ENCODE peak calls at places on chromosomes 13 and 19, in six cellular contexts. B is SK-N-SH, V is A549, O is HepG2, E is GM12878, I is H1. M is an unnamed sample.

GRCh38 chr19:35081201-35081600 is 34.4 kb upstream of the FXYD3 start:
- DNase-seq in I (no peak), E (no peak), O (no peak), B (no peak), V (no peak), M (no peak)

GRCh38 chr19:49678970-49679831 is 2.1 kb downstream of the PRMT1 start:
- DNase-seq in I (no peak), E (no peak), B (no peak), V (no peak), O (no peak), M (no peak)

GRCh38 chr19:35897706-35898451 is 2.5 kb downstream of the NFKBID start:
- DNase-seq in V (no peak), I (no peak), O (no peak), E (no peak), B (peak), M (no peak)

GRCh38 chr19:30212574-30212973 is 159.6 kb upstream of the ZNF536 start:
- DNase-seq in E (no peak), O (no peak), I (peak), V (no peak), B (no peak), M (no peak)

GRCh38 chr19:49502866-49503581 is 6.8 kb downstream of the RPS11 start:
- DNase-seq in I (no peak), V (peak), E (no peak), B (peak), O (peak), M (peak)

GRCh38 chr19:43634877-43635560 is 4.6 kb downstream of the CADM4 start:
- DNase-seq in O (peak), B (no peak), E (no peak), I (peak), V (no peak), M (peak)

GRCh38 chr13:106535552-106536243 is at the start of gene EFNB2:
- DNase-seq in B (peak), O (peak), E (peak), I (peak), V (peak), M (peak)

GRCh38 chr13:24215732-24216131 is 55.2 kb downstream of the SPATA13 start:
- DNase-seq in V (no peak), I (no peak), E (no peak), B (no peak), O (no peak), M (no peak)

GRCh38 chr13:92573467-92574057 is 653.0 kb upstream of the GPC6 start:
- DNase-seq in B (peak), I (peak), O (peak), E (no peak), V (peak), M (peak)

GRCh38 chr13:21309542-21310172 is 133.2 kb downstream of the MRPL57 start:
- DNase-seq in O (peak), I (no peak), V (no peak), B (no peak), E (no peak), M (no peak)

GRCh38 chr19:54207908-54208783 is 7.5 kb downstream of the RPS9 start:
- DNase-seq in I (peak), E (peak), O (peak), V (peak), B (no peak), M (peak)

GRCh38 chr19:57648336-57649003 is 15.5 kb downstream of the ZNF211 start:
- DNase-seq in I (peak), V (no peak), E (no peak), B (peak), O (no peak), M (no peak)

GRCh38 chr13:33388254-33388998 is 102.9 kb upstream of the STARD13 start:
- DNase-seq in O (no peak), E (no peak), B (no peak), I (no peak), V (peak), M (no peak)

GRCh38 chr19:19053508-19054314 is 10.1 kb upstream of the SLC25A42 start:
- DNase-seq in O (peak), B (peak), E (no peak), I (peak), V (peak), M (peak)

GRCh38 chr19:28899703-28900102 is 313.2 kb downstream of the UQCRFS1 start:
- DNase-seq in V (no peak), B (no peak), I (no peak), O (no peak), E (no peak), M (no peak)

GRCh38 chr19:13506550-13506878 is 235 bp upstream of the CACNA1A start:
- DNase-seq in I (peak), O (no peak), B (no peak), V (no peak), E (no peak), M (no peak)

GRCh38 chr19:56976995-56977906 is 136.7 kb upstream of the PEG3 start:
- DNase-seq in O (peak), B (no peak), I (no peak), V (no peak), E (no peak), M (no peak)

GRCh38 chr19:13843104-13843921 is 33.6 kb upstream of the NANOS3 start:
- DNase-seq in V (peak), E (no peak), I (peak), B (peak), O (no peak), M (no peak)

GRCh38 chr13:63607153-63607552 is 2191.5 kb upstream of the PCDH20 start:
- DNase-seq in V (no peak), I (no peak), O (no peak), B (no peak), E (no peak), M (no peak)

GRCh38 chr13:40667622-40667978 is 1.2 kb upstream of the FOXO1 start:
- DNase-seq in B (no peak), O (no peak), V (no peak), E (no peak), I (peak), M (no peak)

GRCh38 chr13:53622431-53622830 is 593.8 kb downstream of the OLFM4 start:
- DNase-seq in I (no peak), O (no peak), B (no peak), V (no peak), E (no peak), M (no peak)

GRCh38 chr19:11296264-11296663 is 304 bp downstream of the TSPAN16 start:
- DNase-seq in O (no peak), I (no peak), E (no peak), B (no peak), V (no peak), M (no peak)

GRCh38 chr13:42354246-42355117 is 82.5 kb downstream of the AKAP11 start:
- DNase-seq in B (no peak), I (no peak), O (no peak), V (no peak), E (peak), M (no peak)

GRCh38 chr13:101520672-101521071 is 68.2 kb downstream of the ITGBL1 start:
- DNase-seq in V (no peak), E (no peak), I (no peak), B (no peak), O (no peak), M (no peak)

GRCh38 chr13:73879346-73880020 is 254.7 kb downstream of the KLF12 start:
- DNase-seq in B (no peak), I (no peak), E (no peak), V (no peak), O (no peak), M (no peak)

GRCh38 chr13:84255226-84255625 is 373.0 kb upstream of the SLITRK1 start:
- DNase-seq in I (no peak), V (no peak), B (no peak), O (no peak), E (no peak), M (no peak)
- TF ChIP-seq USF2 in I (no peak), V (no peak), B (no peak), O (no peak), E (no peak), M (no peak)

GRCh38 chr19:7829162-7829520 is 877 bp upstream of the EVI5L start:
- DNase-seq in O (no peak), B (no peak), I (no peak), E (no peak), V (no peak), M (no peak)

GRCh38 chr19:7830823-7831222 is 805 bp downstream of the EVI5L start:
- DNase-seq in O (no peak), B (no peak), V (no peak), I (no peak), E (no peak), M (no peak)

GRCh38 chr19:7830272-7830771 is 304 bp downstream of the EVI5L start:
- DNase-seq in V (no peak), E (no peak), B (no peak), I (no peak), O (no peak), M (no peak)

GRCh38 chr19:7831452-7831851 is 1.4 kb downstream of the EVI5L start:
- DNase-seq in B (no peak), E (no peak), I (peak), O (peak), V (peak), M (peak)

DNA sequence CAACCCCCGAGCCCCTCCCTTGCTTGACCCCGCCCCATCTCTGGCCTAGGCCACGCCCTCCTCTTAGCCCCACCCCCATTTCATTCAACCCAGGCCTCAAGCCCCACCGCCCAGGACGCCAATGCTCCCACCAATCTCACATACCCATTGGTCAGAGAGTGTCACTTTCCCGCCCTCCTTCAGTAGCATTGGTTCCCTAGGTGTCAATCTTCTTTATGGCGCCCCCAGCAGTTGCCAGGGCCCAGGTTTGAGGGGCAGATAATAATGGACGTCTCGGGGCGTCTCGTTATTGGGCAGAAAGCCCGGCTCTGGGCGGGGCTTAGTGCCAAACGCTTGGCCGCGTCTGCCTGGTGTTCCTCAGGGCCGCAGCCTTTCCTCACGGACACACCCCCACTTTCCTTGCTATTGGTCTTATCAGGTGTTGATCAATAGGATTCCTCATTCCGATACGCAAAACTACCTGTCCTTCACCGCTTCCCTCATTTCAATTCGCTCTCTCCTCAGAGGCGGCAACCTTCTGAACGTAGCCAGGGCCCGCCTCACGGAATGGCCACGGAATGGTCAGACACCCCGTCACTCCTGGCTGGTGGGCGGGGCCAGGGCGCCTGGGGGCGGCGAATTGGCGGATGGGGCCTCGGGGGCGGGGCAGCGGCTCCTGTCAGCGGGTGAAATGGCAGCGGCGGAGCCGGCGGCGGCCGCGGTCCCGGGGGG is at the start of gene EVI5L:
- DNase-seq in B (peak), V (peak), I (peak), O (peak), E (peak), M (peak)
- TF ChIP-seq EP300 in B (peak), V (no peak), I (no peak), O (no peak), E (no peak), M (no peak)

GRCh38 chr19:6481541-6482342 is at the start of gene DENND1C:
- DNase-seq in E (peak), B (peak), O (peak), V (peak), I (peak), M (peak)
- TF ChIP-seq USF2 in E (no peak), B (no peak), O (no peak), V (no peak), I (no peak), M (no peak)

DNA sequence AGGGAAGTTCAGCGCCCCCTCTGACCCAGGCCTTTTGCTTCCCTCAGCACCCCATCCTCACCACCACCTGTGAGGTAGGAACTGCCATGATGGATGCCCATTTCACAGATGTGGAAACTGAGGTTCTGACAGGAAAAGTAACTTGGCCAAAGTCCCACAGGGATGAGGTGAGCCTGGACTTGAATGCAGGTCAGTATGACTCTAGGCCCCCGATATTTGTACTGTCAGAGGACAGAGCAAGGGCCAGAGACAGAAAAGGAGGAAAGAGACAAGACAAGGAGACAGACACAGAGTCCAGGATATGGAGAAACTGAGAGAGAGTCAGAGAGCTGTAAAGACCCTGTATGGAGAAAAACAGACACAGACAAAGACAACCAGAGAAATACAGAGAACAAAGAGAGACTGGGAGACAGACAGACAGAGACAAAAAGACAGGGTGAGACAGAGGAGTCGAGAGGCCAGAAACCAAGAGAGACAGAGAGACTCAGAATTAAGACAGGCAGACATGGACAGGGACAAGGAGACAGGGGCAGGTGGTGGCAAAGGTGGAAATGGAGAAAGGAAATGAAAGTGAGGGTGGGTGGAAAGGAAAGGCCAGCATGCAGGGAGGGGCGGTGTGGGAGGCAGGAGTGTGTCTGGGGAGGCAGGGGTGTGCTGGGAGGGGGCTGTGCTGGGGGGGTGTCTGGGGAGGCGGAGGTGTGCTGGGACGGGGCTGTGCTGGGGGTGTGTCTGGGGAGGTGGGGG is 5.0 kb downstream of the ERFL start:
- DNase-seq in I (no peak), V (no peak), E (no peak), O (no peak), B (no peak), M (peak)
- TF ChIP-seq EP300 in I (no peak), V (no peak), E (no peak), O (no peak), B (no peak), M (no peak)

GRCh38 chr19:2050349-2050990 is 574 bp downstream of the MKNK2 start:
- DNase-seq in V (no peak), I (no peak), O (no peak), E (no peak), B (peak), M (peak)
- TF ChIP-seq USF2 in V (no peak), I (no peak), O (no peak), E (no peak), B (no peak), M (no peak)

DNA sequence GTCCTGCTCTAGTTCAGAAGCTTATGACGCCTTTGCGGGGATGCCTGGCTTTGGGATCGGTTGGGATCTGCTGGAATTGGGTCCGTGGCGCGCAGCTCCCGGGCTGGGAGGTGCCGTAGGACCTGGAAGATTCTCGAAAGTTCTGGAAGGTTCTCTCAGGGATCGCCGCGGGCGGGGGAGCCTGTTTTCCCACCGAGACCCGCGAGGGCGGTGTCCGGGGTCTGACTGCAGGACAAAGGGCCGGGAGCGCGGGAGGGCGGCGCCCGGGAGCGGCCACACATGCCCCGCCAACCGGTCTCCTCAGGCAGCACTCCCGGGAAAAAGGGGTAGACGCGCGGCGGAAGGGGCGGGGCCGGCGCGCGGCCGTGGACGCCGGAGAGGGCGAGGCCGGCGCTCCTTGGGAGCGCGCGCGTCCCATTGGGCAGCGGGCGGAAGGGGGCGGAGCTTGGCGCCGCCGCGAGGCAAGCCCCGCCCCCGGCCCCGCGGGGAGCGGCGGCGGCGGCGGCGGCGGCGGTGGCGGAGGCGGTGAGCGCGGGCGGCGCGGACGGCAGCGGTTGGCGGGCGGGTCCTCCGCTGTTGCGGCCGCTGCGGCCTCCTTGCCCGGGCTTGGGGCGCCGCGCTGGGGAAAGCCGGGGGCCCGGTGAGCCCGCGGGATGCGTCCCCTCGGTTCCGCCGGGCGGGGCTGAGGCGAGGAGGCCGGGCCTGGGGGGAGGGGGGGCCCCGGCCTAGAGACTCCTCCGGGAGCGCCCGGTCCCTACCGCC is 29.0 kb upstream of the NDUFS7 start:
- DNase-seq in O (peak), V (peak), B (peak), I (peak), E (no peak), M (peak)
- TF ChIP-seq EP300 in O (no peak), V (no peak), B (peak), I (no peak), E (no peak), M (peak)

DNA sequence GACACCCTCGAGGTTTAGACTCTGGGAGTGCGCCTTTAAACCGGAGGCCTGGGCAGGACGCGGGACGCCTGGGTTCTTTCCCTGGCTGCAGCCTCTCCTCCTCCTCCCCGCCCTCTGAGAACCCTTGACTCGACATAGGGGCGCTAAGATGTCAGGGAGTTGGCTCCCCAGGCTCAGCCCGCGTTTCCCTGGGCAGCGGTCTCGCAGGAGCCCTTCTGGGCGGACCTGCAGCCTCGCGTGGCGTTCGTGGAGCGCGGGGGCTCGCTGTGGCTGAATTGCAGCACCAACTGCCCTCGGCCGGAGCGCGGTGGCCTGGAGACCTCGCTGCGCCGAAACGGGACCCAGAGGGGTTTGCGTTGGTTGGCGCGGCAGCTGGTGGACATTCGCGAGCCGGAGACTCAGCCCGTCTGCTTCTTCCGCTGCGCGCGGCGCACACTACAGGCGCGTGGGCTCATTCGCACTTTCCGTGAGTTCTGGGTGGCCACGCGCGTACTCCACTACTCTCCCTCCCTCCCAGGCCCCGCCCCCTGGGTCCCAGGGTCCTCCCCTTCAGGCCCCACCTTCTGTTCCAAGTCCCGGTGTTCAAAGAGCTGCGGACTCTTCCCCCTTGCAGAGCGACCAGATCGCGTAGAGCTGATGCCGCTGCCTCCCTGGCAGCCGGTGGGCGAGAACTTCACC is 1.3 kb downstream of the ICAM5 start:
- DNase-seq in V (peak), E (no peak), I (peak), O (peak), B (peak), M (peak)
- TF ChIP-seq USF2 in V (no peak), E (no peak), I (no peak), O (no peak), B (no peak), M (no peak)

DNA sequence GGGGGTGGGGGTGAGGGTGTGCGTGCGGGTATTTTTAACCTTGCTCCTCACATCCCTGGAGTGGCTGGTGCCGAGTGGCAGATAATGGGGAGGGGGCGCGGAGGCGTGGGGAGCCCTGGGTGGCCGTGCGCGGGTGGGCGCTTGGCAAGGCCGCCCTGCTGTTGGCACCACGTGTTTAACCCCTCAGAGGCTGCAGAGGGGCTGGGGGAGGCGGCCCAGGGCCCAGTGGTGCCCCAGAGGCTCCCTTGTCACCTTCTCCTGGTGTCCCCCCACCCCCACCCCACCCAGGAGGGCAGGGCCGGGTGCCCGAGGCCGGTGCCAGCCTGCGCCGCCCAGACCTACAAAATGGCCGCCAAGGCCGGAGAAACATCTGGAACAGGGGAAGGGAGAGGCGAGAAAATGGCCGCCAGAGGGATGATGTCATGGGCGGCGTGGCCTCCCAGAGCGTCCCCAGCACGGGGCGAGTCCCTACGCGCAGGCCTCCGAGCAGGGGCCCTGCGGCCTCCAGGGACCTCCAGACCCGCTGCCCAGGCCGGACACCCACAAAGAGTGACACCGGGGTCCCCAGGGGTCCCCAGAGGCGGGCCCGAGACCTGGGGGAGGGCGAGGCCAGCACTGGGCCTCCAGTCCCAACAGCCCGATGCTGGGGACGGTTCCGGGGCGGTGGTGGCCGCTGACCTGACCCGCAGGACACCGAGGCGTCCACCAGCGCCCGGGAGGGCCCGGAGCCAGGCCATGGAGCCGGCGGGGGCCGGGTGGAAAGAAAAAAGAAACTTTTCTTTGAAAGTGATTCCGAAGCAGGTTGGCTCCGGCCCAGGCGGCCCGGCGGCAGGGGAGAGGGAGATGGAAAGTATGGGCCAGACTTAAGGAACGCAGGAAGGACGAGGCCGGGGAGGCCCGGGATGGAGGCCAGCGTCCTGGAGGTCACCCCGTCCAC is 38.2 kb downstream of the NFIC start:
- DNase-seq in O (no peak), B (peak), I (no peak), E (no peak), V (no peak), M (no peak)
- TF ChIP-seq EP300 in O (no peak), B (no peak), I (no peak), E (no peak), V (no peak), M (no peak)